ENCODE peak calls at places on chromosome 2, in eight cellular contexts. V is spleen, G is fibroblast of mammary gland, U is AG04450, F is ACHN, N is thoracic aorta, K is Calu3, H is tibial artery. X is an unnamed sample.

GRCh38 chr2:212226114-212226513 is 312.5 kb downstream of the ERBB4 start:
- DNase-seq in V (no peak), G (no peak), U (no peak), F (no peak), N (no peak), K (no peak), H (no peak), X (no peak)

GRCh38 chr2:172496096-172496709 is 59.7 kb upstream of the PDK1 start:
- DNase-seq in V (no peak), G (no peak), U (no peak), F (no peak), N (no peak), K (no peak), H (no peak), X (no peak)

GRCh38 chr2:113138428-113139322 is 11.3 kb downstream of the IL1RN start:
- DNase-seq in V (no peak), G (peak), U (peak), F (peak), N (no peak), K (peak), H (no peak), X (peak)

GRCh38 chr2:101570121-101570520 is 95.2 kb upstream of the RFX8 start:
- DNase-seq in V (no peak), G (no peak), U (no peak), F (no peak), N (no peak), K (no peak), H (no peak), X (no peak)

GRCh38 chr2:128455710-128456050 is 137.0 kb upstream of the HS6ST1 start:
- DNase-seq in V (no peak), G (no peak), U (no peak), F (no peak), N (no peak), K (no peak), H (peak), X (no peak)

GRCh38 chr2:154697422-154698237 is 865 bp upstream of the KCNJ3 start:
- DNase-seq in V (peak), G (no peak), U (no peak), F (peak), N (no peak), K (peak), H (peak), X (no peak)

GRCh38 chr2:128202791-128203190 is 111.8 kb downstream of the UGGT1 start:
- DNase-seq in V (no peak), G (peak), U (no peak), F (no peak), N (no peak), K (no peak), H (no peak), X (no peak)

GRCh38 chr2:227703961-227704360 is 13.9 kb downstream of the SLC19A3 start:
- DNase-seq in V (no peak), G (peak), U (no peak), F (no peak), N (no peak), K (no peak), H (no peak), X (no peak)

GRCh38 chr2:135819211-135819610 is 17.8 kb downstream of the LCT start:
- DNase-seq in V (no peak), G (peak), U (no peak), F (peak), N (no peak), K (peak), H (no peak), X (no peak)

GRCh38 chr2:11788725-11789124 is 42.3 kb downstream of the LPIN1 start:
- DNase-seq in V (no peak), G (no peak), U (no peak), F (no peak), N (no peak), K (no peak), H (no peak), X (no peak)

GRCh38 chr2:239396881-239397681 is 3.7 kb downstream of the HDAC4 start:
- DNase-seq in V (no peak), G (no peak), U (no peak), F (no peak), N (no peak), K (no peak), H (no peak), X (no peak)

GRCh38 chr2:12057436-12058166 is 311.2 kb downstream of the LPIN1 start:
- DNase-seq in V (peak), G (no peak), U (no peak), F (no peak), N (no peak), K (no peak), H (peak), X (no peak)

GRCh38 chr2:40209728-40210127 is 242.2 kb downstream of the SLC8A1 start:
- DNase-seq in V (no peak), G (no peak), U (no peak), F (no peak), N (no peak), K (no peak), H (no peak), X (no peak)

GRCh38 chr2:234715671-234716250 is 218.9 kb upstream of the ARL4C start:
- DNase-seq in V (no peak), G (no peak), U (no peak), F (no peak), N (no peak), K (no peak), H (no peak), X (no peak)

GRCh38 chr2:207185372-207185771 is 19.6 kb upstream of the KLF7 start:
- DNase-seq in V (no peak), G (no peak), U (no peak), F (no peak), N (no peak), K (no peak), H (no peak), X (no peak)

GRCh38 chr2:191488135-191488534 is 189.8 kb upstream of the NABP1 start:
- DNase-seq in V (no peak), G (no peak), U (no peak), F (no peak), N (no peak), K (peak), H (no peak), X (no peak)

GRCh38 chr2:28166956-28167355 is 225.7 kb upstream of the FOSL2 start:
- DNase-seq in V (no peak), G (peak), U (no peak), F (no peak), N (no peak), K (no peak), H (no peak), X (no peak)

GRCh38 chr2:232502901-232503791 is 15.5 kb upstream of the ECEL1 start:
- DNase-seq in V (no peak), G (peak), U (no peak), F (no peak), N (no peak), K (peak), H (no peak), X (no peak)

GRCh38 chr2:67566958-67567635 is 170.0 kb downstream of the ETAA1 start:
- DNase-seq in V (no peak), G (peak), U (no peak), F (no peak), N (no peak), K (no peak), H (no peak), X (no peak)

GRCh38 chr2:240818543-240819403 is 1.2 kb downstream of the KIF1A start:
- DNase-seq in V (peak), G (no peak), U (no peak), F (no peak), N (no peak), K (peak), H (no peak), X (no peak)

GRCh38 chr2:112493858-112494648 is 12.1 kb downstream of the TTL start:
- DNase-seq in V (no peak), G (peak), U (no peak), F (peak), N (no peak), K (peak), H (no peak), X (no peak)

GRCh38 chr2:190126758-190127157 is 64.2 kb upstream of the MSTN start:
- DNase-seq in V (no peak), G (peak), U (peak), F (no peak), N (no peak), K (no peak), H (no peak), X (no peak)

GRCh38 chr2:235811446-235812184 is 317.8 kb downstream of the AGAP1 start:
- DNase-seq in V (no peak), G (no peak), U (no peak), F (no peak), N (no peak), K (no peak), H (no peak), X (no peak)

GRCh38 chr2:121102949-121103348 is 182.1 kb downstream of the TFCP2L1 start:
- DNase-seq in V (no peak), G (no peak), U (no peak), F (no peak), N (no peak), K (no peak), H (no peak), X (no peak)

GRCh38 chr2:237700583-237701032 is 73.2 kb downstream of the LRRFIP1 start:
- DNase-seq in V (peak), G (peak), U (no peak), F (no peak), N (peak), K (no peak), H (peak), X (peak)

GRCh38 chr2:197168705-197169104 is 141.9 kb downstream of the ANKRD44 start:
- DNase-seq in V (peak), G (peak), U (no peak), F (peak), N (no peak), K (peak), H (no peak), X (peak)

GRCh38 chr2:119485336-119486110 is 38.8 kb downstream of the SCTR start:
- DNase-seq in V (no peak), G (no peak), U (no peak), F (no peak), N (no peak), K (no peak), H (peak), X (no peak)